ENCODE peak calls at places on chromosome 3, in seven cellular contexts. One of them, this sample, is unnamed.

GRCh38 chr3:107432013-107432515 is 54.8 kb downstream of the CCDC54 start:
- DNase-seq in CMK: no peak
- DNase-seq in stimulated activated naive CD8-positive, alpha-beta T cell treated with anti-CD3 and anti-CD28 coated beads, Interleukin-15, amount 100 ng/mL, for 72 hours: no peak
- DNase-seq in naive thymus-derived CD8-positive, alpha-beta T cell: no peak
- DNase-seq in T-helper 1 cell: no peak
- DNase-seq in GM12891: no peak
- DNase-seq in iris pigment epithelial cell: peak
- DNase-seq in this sample: no peak

GRCh38 chr3:142853270-142854163 is 35.4 kb downstream of the PCOLCE2 start:
- DNase-seq in CMK: no peak
- DNase-seq in stimulated activated naive CD8-positive, alpha-beta T cell treated with anti-CD3 and anti-CD28 coated beads, Interleukin-15, amount 100 ng/mL, for 72 hours: no peak
- DNase-seq in naive thymus-derived CD8-positive, alpha-beta T cell: no peak
- DNase-seq in T-helper 1 cell: no peak
- DNase-seq in GM12891: no peak
- DNase-seq in iris pigment epithelial cell: peak
- DNase-seq in this sample: no peak

GRCh38 chr3:156181509-156181908 is 61.1 kb downstream of the KCNAB1 start:
- DNase-seq in CMK: no peak
- DNase-seq in stimulated activated naive CD8-positive, alpha-beta T cell treated with anti-CD3 and anti-CD28 coated beads, Interleukin-15, amount 100 ng/mL, for 72 hours: no peak
- DNase-seq in naive thymus-derived CD8-positive, alpha-beta T cell: no peak
- DNase-seq in T-helper 1 cell: no peak
- DNase-seq in GM12891: no peak
- DNase-seq in iris pigment epithelial cell: peak
- DNase-seq in this sample: no peak

GRCh38 chr3:195075941-195076875 is 194.8 kb downstream of the XXYLT1 start:
- DNase-seq in CMK: no peak
- DNase-seq in stimulated activated naive CD8-positive, alpha-beta T cell treated with anti-CD3 and anti-CD28 coated beads, Interleukin-15, amount 100 ng/mL, for 72 hours: no peak
- DNase-seq in naive thymus-derived CD8-positive, alpha-beta T cell: no peak
- DNase-seq in T-helper 1 cell: no peak
- DNase-seq in GM12891: no peak
- DNase-seq in iris pigment epithelial cell: no peak
- DNase-seq in this sample: no peak

GRCh38 chr3:57556459-57557087 is 499 bp downstream of the PDE12 start:
- DNase-seq in CMK: no peak
- DNase-seq in stimulated activated naive CD8-positive, alpha-beta T cell treated with anti-CD3 and anti-CD28 coated beads, Interleukin-15, amount 100 ng/mL, for 72 hours: no peak
- DNase-seq in naive thymus-derived CD8-positive, alpha-beta T cell: no peak
- DNase-seq in T-helper 1 cell: peak
- DNase-seq in GM12891: no peak
- DNase-seq in iris pigment epithelial cell: peak
- DNase-seq in this sample: peak

GRCh38 chr3:43909149-43909548 is 218.4 kb downstream of the ABHD5 start:
- DNase-seq in CMK: no peak
- DNase-seq in stimulated activated naive CD8-positive, alpha-beta T cell treated with anti-CD3 and anti-CD28 coated beads, Interleukin-15, amount 100 ng/mL, for 72 hours: no peak
- DNase-seq in naive thymus-derived CD8-positive, alpha-beta T cell: no peak
- DNase-seq in T-helper 1 cell: no peak
- DNase-seq in GM12891: no peak
- DNase-seq in iris pigment epithelial cell: no peak
- DNase-seq in this sample: no peak

GRCh38 chr3:184172681-184173373 is 1.8 kb upstream of the AP2M1 start:
- DNase-seq in CMK: no peak
- DNase-seq in stimulated activated naive CD8-positive, alpha-beta T cell treated with anti-CD3 and anti-CD28 coated beads, Interleukin-15, amount 100 ng/mL, for 72 hours: no peak
- DNase-seq in naive thymus-derived CD8-positive, alpha-beta T cell: no peak
- DNase-seq in T-helper 1 cell: no peak
- DNase-seq in GM12891: no peak
- DNase-seq in iris pigment epithelial cell: peak
- DNase-seq in this sample: no peak

GRCh38 chr3:20096135-20096685 is 56.0 kb downstream of the KAT2B start:
- DNase-seq in CMK: no peak
- DNase-seq in stimulated activated naive CD8-positive, alpha-beta T cell treated with anti-CD3 and anti-CD28 coated beads, Interleukin-15, amount 100 ng/mL, for 72 hours: no peak
- DNase-seq in naive thymus-derived CD8-positive, alpha-beta T cell: no peak
- DNase-seq in T-helper 1 cell: no peak
- DNase-seq in GM12891: no peak
- DNase-seq in iris pigment epithelial cell: peak
- DNase-seq in this sample: no peak

GRCh38 chr3:20023663-20024417 is 11.8 kb upstream of the PP2D1 start:
- DNase-seq in CMK: no peak
- DNase-seq in stimulated activated naive CD8-positive, alpha-beta T cell treated with anti-CD3 and anti-CD28 coated beads, Interleukin-15, amount 100 ng/mL, for 72 hours: no peak
- DNase-seq in naive thymus-derived CD8-positive, alpha-beta T cell: no peak
- DNase-seq in T-helper 1 cell: no peak
- DNase-seq in GM12891: no peak
- DNase-seq in iris pigment epithelial cell: no peak
- DNase-seq in this sample: no peak

GRCh38 chr3:1082024-1082633 is 10.7 kb upstream of the CNTN6 start:
- DNase-seq in CMK: no peak
- DNase-seq in stimulated activated naive CD8-positive, alpha-beta T cell treated with anti-CD3 and anti-CD28 coated beads, Interleukin-15, amount 100 ng/mL, for 72 hours: no peak
- DNase-seq in naive thymus-derived CD8-positive, alpha-beta T cell: no peak
- DNase-seq in T-helper 1 cell: no peak
- DNase-seq in GM12891: no peak
- DNase-seq in iris pigment epithelial cell: peak
- DNase-seq in this sample: no peak

GRCh38 chr3:66860771-66861170 is 137.3 kb upstream of the KBTBD8 start:
- DNase-seq in CMK: no peak
- DNase-seq in stimulated activated naive CD8-positive, alpha-beta T cell treated with anti-CD3 and anti-CD28 coated beads, Interleukin-15, amount 100 ng/mL, for 72 hours: no peak
- DNase-seq in naive thymus-derived CD8-positive, alpha-beta T cell: no peak
- DNase-seq in T-helper 1 cell: no peak
- DNase-seq in GM12891: no peak
- DNase-seq in iris pigment epithelial cell: no peak
- DNase-seq in this sample: no peak

GRCh38 chr3:133925960-133926735 is 30.5 kb upstream of the RAB6B start:
- DNase-seq in CMK: no peak
- DNase-seq in stimulated activated naive CD8-positive, alpha-beta T cell treated with anti-CD3 and anti-CD28 coated beads, Interleukin-15, amount 100 ng/mL, for 72 hours: no peak
- DNase-seq in naive thymus-derived CD8-positive, alpha-beta T cell: no peak
- DNase-seq in T-helper 1 cell: no peak
- DNase-seq in GM12891: no peak
- DNase-seq in iris pigment epithelial cell: no peak
- DNase-seq in this sample: no peak

GRCh38 chr3:59857589-59858346 is 807.9 kb upstream of the CFAP20DC start:
- DNase-seq in CMK: peak
- DNase-seq in stimulated activated naive CD8-positive, alpha-beta T cell treated with anti-CD3 and anti-CD28 coated beads, Interleukin-15, amount 100 ng/mL, for 72 hours: peak
- DNase-seq in naive thymus-derived CD8-positive, alpha-beta T cell: peak
- DNase-seq in T-helper 1 cell: peak
- DNase-seq in GM12891: peak
- DNase-seq in iris pigment epithelial cell: peak
- DNase-seq in this sample: peak

GRCh38 chr3:14179114-14179465 is 473 bp downstream of the LSM3 start:
- DNase-seq in CMK: no peak
- DNase-seq in stimulated activated naive CD8-positive, alpha-beta T cell treated with anti-CD3 and anti-CD28 coated beads, Interleukin-15, amount 100 ng/mL, for 72 hours: no peak
- DNase-seq in naive thymus-derived CD8-positive, alpha-beta T cell: no peak
- DNase-seq in T-helper 1 cell: no peak
- DNase-seq in GM12891: no peak
- DNase-seq in iris pigment epithelial cell: no peak
- DNase-seq in this sample: no peak

GRCh38 chr3:175940881-175941280 is 1081.7 kb downstream of the NAALADL2 start:
- DNase-seq in CMK: no peak
- DNase-seq in stimulated activated naive CD8-positive, alpha-beta T cell treated with anti-CD3 and anti-CD28 coated beads, Interleukin-15, amount 100 ng/mL, for 72 hours: no peak
- DNase-seq in naive thymus-derived CD8-positive, alpha-beta T cell: no peak
- DNase-seq in T-helper 1 cell: no peak
- DNase-seq in GM12891: no peak
- DNase-seq in iris pigment epithelial cell: no peak
- DNase-seq in this sample: no peak

GRCh38 chr3:48598323-48599076 is 3.4 kb upstream of the COL7A1 start:
- DNase-seq in CMK: no peak
- DNase-seq in stimulated activated naive CD8-positive, alpha-beta T cell treated with anti-CD3 and anti-CD28 coated beads, Interleukin-15, amount 100 ng/mL, for 72 hours: no peak
- DNase-seq in naive thymus-derived CD8-positive, alpha-beta T cell: no peak
- DNase-seq in T-helper 1 cell: no peak
- DNase-seq in GM12891: no peak
- DNase-seq in iris pigment epithelial cell: peak
- DNase-seq in this sample: no peak

GRCh38 chr3:64972793-64973192 is 285.0 kb upstream of the ADAMTS9 start:
- DNase-seq in CMK: no peak
- DNase-seq in stimulated activated naive CD8-positive, alpha-beta T cell treated with anti-CD3 and anti-CD28 coated beads, Interleukin-15, amount 100 ng/mL, for 72 hours: no peak
- DNase-seq in naive thymus-derived CD8-positive, alpha-beta T cell: no peak
- DNase-seq in T-helper 1 cell: no peak
- DNase-seq in GM12891: no peak
- DNase-seq in iris pigment epithelial cell: no peak
- DNase-seq in this sample: no peak

GRCh38 chr3:110593749-110594148 is 477.9 kb upstream of the NECTIN3 start:
- DNase-seq in CMK: no peak
- DNase-seq in stimulated activated naive CD8-positive, alpha-beta T cell treated with anti-CD3 and anti-CD28 coated beads, Interleukin-15, amount 100 ng/mL, for 72 hours: no peak
- DNase-seq in naive thymus-derived CD8-positive, alpha-beta T cell: no peak
- DNase-seq in T-helper 1 cell: no peak
- DNase-seq in GM12891: no peak
- DNase-seq in iris pigment epithelial cell: no peak
- DNase-seq in this sample: no peak

GRCh38 chr3:162492446-162493081 is 996.0 kb downstream of the OTOL1 start:
- DNase-seq in CMK: no peak
- DNase-seq in stimulated activated naive CD8-positive, alpha-beta T cell treated with anti-CD3 and anti-CD28 coated beads, Interleukin-15, amount 100 ng/mL, for 72 hours: no peak
- DNase-seq in naive thymus-derived CD8-positive, alpha-beta T cell: no peak
- DNase-seq in T-helper 1 cell: no peak
- DNase-seq in GM12891: no peak
- DNase-seq in iris pigment epithelial cell: peak
- DNase-seq in this sample: no peak

GRCh38 chr3:103218793-103219192 is 784.0 kb downstream of the ZPLD1 start:
- DNase-seq in CMK: no peak
- DNase-seq in stimulated activated naive CD8-positive, alpha-beta T cell treated with anti-CD3 and anti-CD28 coated beads, Interleukin-15, amount 100 ng/mL, for 72 hours: no peak
- DNase-seq in naive thymus-derived CD8-positive, alpha-beta T cell: no peak
- DNase-seq in T-helper 1 cell: no peak
- DNase-seq in GM12891: no peak
- DNase-seq in iris pigment epithelial cell: peak
- DNase-seq in this sample: no peak

GRCh38 chr3:49807427-49808114 is 4.5 kb downstream of the INKA1 start:
- DNase-seq in CMK: peak
- DNase-seq in stimulated activated naive CD8-positive, alpha-beta T cell treated with anti-CD3 and anti-CD28 coated beads, Interleukin-15, amount 100 ng/mL, for 72 hours: no peak
- DNase-seq in naive thymus-derived CD8-positive, alpha-beta T cell: no peak
- DNase-seq in T-helper 1 cell: no peak
- DNase-seq in GM12891: no peak
- DNase-seq in iris pigment epithelial cell: no peak
- DNase-seq in this sample: no peak